ENCODE peak calls at places on chromosomes 3 and 15, in nine cellular contexts. I is mesothelial cell of epicardium; Q is NCI-H774; M is stimulated activated CD8-positive, alpha-beta memory T cell treated with anti-CD3 and anti-CD28 coated beads, Interleukin-15, amount 100 ng/mL, for 24 hours; P is esophagus squamous epithelium; N is fibroblast of pulmonary artery; H is GM10248; Y is posterior cingulate gyrus; X is activated CD8-positive, alpha-beta memory T cell treated with anti-CD3 and anti-CD28 coated beads, Interleukin-2, amount 50 U/mL, for 48 hours. U is an unnamed sample.

GRCh38 chr15:56918907-56919707 is 663 bp downstream of the TCF12 start:
- DNase-seq in P (no peak), M (peak), N (peak), I (peak), Q (peak), H (peak), Y (peak), X (peak), U (peak)

GRCh38 chr3:27253831-27254230 is 115.4 kb downstream of the NEK10 start:
- DNase-seq in M (no peak), X (peak), P (no peak), I (no peak), Y (no peak), H (peak), N (peak), Q (no peak), U (peak)

GRCh38 chr15:70339551-70340517 is 242.1 kb upstream of the TLE3 start:
- DNase-seq in N (peak), H (no peak), P (no peak), Y (no peak), Q (peak), M (no peak), X (peak), I (peak), U (peak)

GRCh38 chr15:99628374-99629001 is 62.7 kb downstream of the MEF2A start:
- DNase-seq in P (no peak), M (no peak), Y (no peak), N (no peak), I (no peak), X (no peak), H (no peak), Q (no peak), U (no peak)

GRCh38 chr15:57031082-57031481 is 112.6 kb downstream of the TCF12 start:
- DNase-seq in Q (no peak), M (no peak), I (no peak), Y (no peak), N (no peak), X (no peak), P (no peak), H (no peak), U (no peak)

GRCh38 chr3:20739814-20740213 is 553.8 kb upstream of the SGO1 start:
- DNase-seq in X (no peak), I (no peak), Y (no peak), Q (peak), M (no peak), N (peak), P (no peak), H (no peak), U (no peak)

GRCh38 chr3:127196002-127196401 is 3.1 kb downstream of the PRR23E start:
- DNase-seq in H (peak), N (no peak), M (no peak), P (no peak), Q (no peak), X (no peak), I (no peak), Y (no peak), U (no peak)

GRCh38 chr3:107870989-107871638 is 219.7 kb downstream of the CD47 start:
- DNase-seq in I (no peak), N (no peak), M (no peak), H (no peak), Q (no peak), P (no peak), X (no peak), Y (no peak), U (peak)

GRCh38 chr3:113242091-113242581 is 30.8 kb downstream of the BOC start:
- DNase-seq in I (no peak), X (no peak), P (no peak), Q (no peak), Y (no peak), N (peak), M (no peak), H (no peak), U (no peak)

GRCh38 chr3:29409409-29409808 is 128.5 kb downstream of the RBMS3 start:
- DNase-seq in Y (no peak), P (no peak), I (no peak), N (peak), X (no peak), M (no peak), H (no peak), Q (no peak), U (peak)

GRCh38 chr15:38768970-38769369 is 204.4 kb upstream of the RASGRP1 start:
- DNase-seq in P (no peak), I (no peak), N (peak), X (no peak), M (no peak), Q (no peak), Y (no peak), H (no peak), U (peak)

GRCh38 chr3:30632521-30632920 is 26.1 kb downstream of the TGFBR2 start:
- DNase-seq in M (no peak), N (no peak), Y (no peak), I (no peak), X (no peak), H (no peak), Q (no peak), P (no peak), U (no peak)

GRCh38 chr15:51818156-51818555 is 11.3 kb upstream of the TMOD3 start:
- DNase-seq in X (no peak), Q (no peak), M (no peak), H (no peak), N (no peak), Y (no peak), P (no peak), I (no peak), U (no peak)

U was measured in choroid plexus epithelial cell.